ENCODE peak calls at places on chromosomes 6 and 20, in six cellular contexts. Z is AG09319, W is fibroblast of the aortic adventitia, M is brain microvascular endothelial cell, O is ascending aorta, V is SK-N-SH. B is an unnamed sample.

GRCh38 chr6:41693866-41694265 is 41.5 kb downstream of the TFEB start:
- DNase-seq in O (no peak), Z (no peak), V (no peak), W (no peak), M (no peak), B (no peak)

GRCh38 chr6:49919935-49920644 is 43.9 kb downstream of the DEFB114 start:
- DNase-seq in M (no peak), V (no peak), Z (no peak), O (no peak), W (no peak), B (no peak)

GRCh38 chr6:115618311-115618710 is 442.4 kb downstream of the FRK start:
- DNase-seq in M (no peak), V (no peak), O (no peak), W (no peak), Z (no peak), B (no peak)

GRCh38 chr6:683742-684440 is 9.0 kb downstream of the EXOC2 start:
- DNase-seq in M (peak; percentile 92), Z (peak; percentile 65), O (no peak), V (peak; percentile 63), W (peak; percentile 84), B (no peak)

GRCh38 chr6:64376394-64376793 is 740.8 kb downstream of the PHF3 start:
- DNase-seq in M (no peak), O (no peak), Z (no peak), V (no peak), W (no peak), B (no peak)

GRCh38 chr20:19583532-19584175 is 174.4 kb upstream of the RIN2 start:
- DNase-seq in O (no peak), W (peak; percentile 11), M (peak; percentile 40), V (peak; percentile 67), Z (peak; percentile 19), B (peak; percentile 84)

GRCh38 chr20:61839223-61839911 is 226.3 kb downstream of the TAF4 start:
- DNase-seq in M (no peak), V (no peak), W (no peak), Z (no peak), O (no peak), B (no peak)

GRCh38 chr6:46469021-46469420 is 22.2 kb downstream of the RCAN2 start:
- DNase-seq in M (no peak), O (no peak), V (no peak), Z (no peak), W (no peak), B (no peak)

GRCh38 chr6:14060971-14061370 is 56.6 kb upstream of the CD83 start:
- DNase-seq in V (no peak), W (no peak), O (no peak), Z (no peak), M (no peak), B (no peak)

GRCh38 chr20:9051508-9051907 is 17.4 kb upstream of the PLCB4 start:
- DNase-seq in V (no peak), Z (peak; percentile 84), W (peak; percentile 97), M (peak; percentile 95), O (no peak), B (no peak)

GRCh38 chr20:14915356-14915755 is 577.9 kb upstream of the FLRT3 start:
- DNase-seq in M (no peak), O (no peak), V (peak; percentile 61), W (no peak), Z (no peak), B (no peak)

GRCh38 chr6:134098276-134098675 is 45.9 kb upstream of the SLC2A12 start:
- DNase-seq in M (no peak), O (no peak), Z (no peak), W (no peak), V (peak; percentile 50), B (no peak)

GRCh38 chr20:48019496-48019895 is 234.2 kb upstream of the SULF2 start:
- DNase-seq in W (no peak), Z (no peak), V (no peak), O (no peak), M (no peak), B (no peak)

GRCh38 chr6:35503534-35503933 is 6.7 kb upstream of the TEAD3 start:
- DNase-seq in V (no peak), O (no peak), W (no peak), Z (no peak), M (no peak), B (no peak)

DNA sequence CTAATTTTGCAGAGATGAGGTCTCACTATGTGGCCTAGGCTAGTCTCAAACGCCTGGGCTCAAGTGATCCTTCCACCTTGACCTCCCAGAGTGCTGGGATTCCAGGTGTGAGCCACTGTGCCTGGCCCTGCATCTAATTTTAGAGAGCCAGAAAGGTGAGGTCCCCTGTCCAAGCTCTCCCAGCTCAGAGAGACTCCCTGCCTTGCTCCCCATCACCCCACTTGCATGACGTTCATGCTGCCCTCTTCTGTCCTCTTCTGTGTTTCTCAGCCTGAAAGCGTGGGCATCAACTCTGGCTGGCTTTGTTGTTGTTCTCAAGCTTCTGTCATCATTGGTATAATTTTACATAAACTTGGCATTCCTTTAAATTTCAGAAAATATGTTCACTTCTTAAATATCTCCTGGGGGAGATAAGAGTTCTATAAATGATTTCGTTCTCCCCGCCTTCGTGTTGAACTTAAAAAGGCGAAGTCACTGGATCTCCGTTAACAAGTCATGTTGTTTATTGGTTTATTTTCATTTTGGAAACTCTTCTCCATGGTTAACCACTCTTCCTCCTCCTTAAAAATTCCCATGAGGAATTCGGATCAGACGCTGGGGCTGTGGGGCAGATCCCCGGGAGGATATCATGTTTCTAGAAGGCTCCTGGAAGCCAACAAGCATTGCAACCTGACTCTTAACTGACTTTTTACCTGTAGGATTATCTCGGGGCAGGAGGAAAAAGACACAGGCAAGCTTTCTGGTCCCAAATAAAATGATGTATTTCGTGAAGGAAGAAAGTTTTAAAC is 13.2 kb upstream of the PARD6B start:
- DNase-seq in W (no peak), M (peak; percentile 16), V (no peak), Z (no peak), O (no peak), B (no peak)
- TF ChIP-seq CTCF in W (no peak), M (peak; percentile 36), V (no peak), Z (peak; percentile 25), O (no peak), B (no peak)

GRCh38 chr20:2402271-2402980 is 21.7 kb downstream of the TGM6 start:
- DNase-seq in O (no peak), M (peak; percentile 62), Z (peak; percentile 12), W (peak; percentile 66), V (peak; percentile 48), B (no peak)
- TF ChIP-seq CTCF in O (no peak), M (peak; percentile 43), Z (peak; percentile 29), W (peak; percentile 47), V (peak; percentile 51), B (no peak)

DNA sequence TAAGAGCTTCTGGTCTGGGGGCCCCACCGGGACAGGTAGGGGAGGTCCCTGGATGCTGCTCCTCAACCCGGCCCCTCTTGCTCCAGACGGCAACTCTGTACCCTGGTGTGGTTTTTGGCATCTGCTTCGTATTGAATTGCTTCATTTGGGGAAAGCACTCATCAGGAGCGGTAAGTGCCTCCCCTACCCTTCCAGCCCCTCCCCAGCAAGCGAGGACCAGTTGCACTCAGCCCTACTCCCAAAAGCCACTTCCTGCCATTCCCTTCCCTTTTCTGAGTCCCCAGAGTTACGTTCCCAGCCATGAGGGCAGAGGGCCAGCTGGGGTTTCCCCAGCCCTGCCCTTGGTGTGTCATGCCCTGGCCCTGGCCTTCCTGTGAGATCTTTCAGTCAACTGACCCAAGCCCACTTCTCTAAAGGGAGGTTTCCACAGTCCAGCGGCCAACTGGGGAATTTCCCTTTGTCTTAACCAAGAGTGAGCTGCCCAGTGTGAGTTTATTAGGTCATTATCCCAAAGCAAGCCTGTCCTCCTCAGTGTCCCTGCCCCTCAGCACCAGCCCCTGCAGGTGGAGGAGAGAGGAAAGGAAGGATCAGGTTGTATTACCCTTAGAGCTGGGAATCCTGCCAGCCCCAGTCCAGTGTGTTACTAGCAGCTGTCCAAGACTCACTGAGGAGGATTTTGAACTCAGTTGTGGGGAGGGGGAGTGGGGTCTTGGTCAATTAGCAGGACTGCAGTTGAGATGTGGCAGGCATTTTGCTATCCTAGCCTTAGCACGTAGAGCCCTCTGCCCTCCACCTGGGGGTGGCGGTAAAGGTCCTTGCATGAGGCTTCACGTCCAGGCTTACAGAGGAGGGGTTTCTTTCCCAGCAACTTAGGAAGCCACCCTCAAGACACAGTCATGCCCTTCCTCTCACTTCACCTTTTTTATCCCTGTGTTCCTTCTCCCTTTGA is 45.8 kb downstream of the TM9SF4 start:
- DNase-seq in Z (peak; percentile 63), W (peak; percentile 87), V (peak; percentile 54), O (peak; percentile 65), M (peak; percentile 72), B (peak; percentile 90)
- TF ChIP-seq CTCF in Z (no peak), W (peak; percentile 13), V (peak; percentile 39), O (no peak), M (peak; percentile 52), B (no peak)

GRCh38 chr20:64053841-64054661 is 4.6 kb upstream of the SOX18 start:
- DNase-seq in W (peak; percentile 67), O (no peak), M (no peak), Z (no peak), V (peak; percentile 79), B (peak; percentile 90)
- TF ChIP-seq CTCF in W (peak; percentile 22), O (no peak), M (peak; percentile 54), Z (no peak), V (peak; percentile 32), B (no peak)

GRCh38 chr20:49115565-49115964 is 69.5 kb downstream of the CSE1L start:
- DNase-seq in V (no peak), O (no peak), M (peak; percentile 35), W (peak; percentile 74), Z (peak; percentile 30), B (no peak)
- TF ChIP-seq CTCF in V (no peak), O (no peak), M (peak; percentile 21), W (peak; percentile 32), Z (peak; percentile 31), B (no peak)

GRCh38 chr6:34143884-34144580 is 1.9 kb downstream of the GRM4 start:
- DNase-seq in V (peak; percentile 85), W (no peak), M (no peak), Z (no peak), O (no peak), B (peak; percentile 79)
- TF ChIP-seq CTCF in V (peak; percentile 14), W (no peak), M (peak; percentile 39), Z (no peak), O (no peak), B (no peak)